ENCODE peak calls at places on chromosomes 2 and 18, in seven cellular contexts. V, E, U, O, I, N and S are unnamed samples.
A peak's percentile ranks its signal among the peaks of the same experiment; 100 is the strongest.

GRCh38 chr2:195049372-195050031 is 607.5 kb upstream of the SLC39A10 start:
- DNase-seq in V (no peak), E (no peak), U (no peak), O (no peak), I (no peak), N (no peak), S (no peak)

GRCh38 chr18:49875783-49876182 is 62.5 kb upstream of the ACAA2 start:
- DNase-seq in V (no peak), E (no peak), U (no peak), O (peak; percentile 45), I (no peak), N (no peak), S (no peak)

GRCh38 chr18:44437603-44438002 is 243.1 kb upstream of the SETBP1 start:
- DNase-seq in V (no peak), E (no peak), U (no peak), O (no peak), I (no peak), N (no peak), S (no peak)

GRCh38 chr2:383888-384287 is 96.0 kb upstream of the ALKAL2 start:
- DNase-seq in V (peak; percentile 27), E (no peak), U (no peak), O (no peak), I (no peak), N (no peak), S (no peak)

GRCh38 chr2:226661789-226662545 is 137.7 kb downstream of the IRS1 start:
- DNase-seq in V (peak; percentile 88), E (no peak), U (no peak), O (no peak), I (no peak), N (no peak), S (no peak)

GRCh38 chr2:55138546-55139288 is 88.5 kb upstream of the RTN4 start:
- DNase-seq in V (no peak), E (no peak), U (no peak), O (no peak), I (no peak), N (no peak), S (no peak)

GRCh38 chr2:105570757-105571156 is 171.9 kb upstream of the FHL2 start:
- DNase-seq in V (no peak), E (no peak), U (no peak), O (no peak), I (no peak), N (no peak), S (no peak)

GRCh38 chr2:84678214-84678613 is 161.9 kb downstream of the DNAH6 start:
- DNase-seq in V (no peak), E (no peak), U (no peak), O (no peak), I (no peak), N (no peak), S (no peak)

GRCh38 chr2:18413794-18414396 is 146.6 kb downstream of the RDH14 start:
- DNase-seq in V (peak; percentile 24), E (no peak), U (no peak), O (no peak), I (no peak), N (no peak), S (no peak)

GRCh38 chr2:196259507-196260481 is 88.4 kb upstream of the STK17B start:
- DNase-seq in V (no peak), E (peak; percentile 23), U (peak; percentile 69), O (no peak), I (no peak), N (no peak), S (no peak)

DNA sequence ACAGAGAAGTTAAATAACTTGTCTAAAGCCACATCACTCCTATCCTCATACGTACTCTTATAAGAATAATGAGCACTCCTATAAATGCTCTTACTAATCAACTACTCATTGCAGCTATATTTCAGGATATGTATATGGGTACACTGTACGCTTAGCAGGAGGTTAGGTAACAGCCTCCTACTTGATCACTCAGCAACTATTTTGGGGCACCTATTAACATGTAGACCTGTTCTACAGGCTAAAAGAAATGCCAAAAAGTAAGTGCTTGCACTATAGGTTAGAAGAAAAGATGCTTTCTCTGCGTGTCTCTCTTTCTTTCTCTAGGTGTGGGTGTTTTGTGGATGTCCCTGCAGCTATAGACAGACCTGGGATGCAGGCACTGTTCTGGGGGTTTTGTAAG is 83.1 kb downstream of the TMEM182 start:
- DNase-seq in V (no peak), E (no peak), U (no peak), O (no peak), I (no peak), N (no peak), S (no peak)
- TF ChIP-seq JUND in V (no peak), E (no peak), U (no peak), O (no peak), I (no peak), N (no peak), S (no peak)

DNA sequence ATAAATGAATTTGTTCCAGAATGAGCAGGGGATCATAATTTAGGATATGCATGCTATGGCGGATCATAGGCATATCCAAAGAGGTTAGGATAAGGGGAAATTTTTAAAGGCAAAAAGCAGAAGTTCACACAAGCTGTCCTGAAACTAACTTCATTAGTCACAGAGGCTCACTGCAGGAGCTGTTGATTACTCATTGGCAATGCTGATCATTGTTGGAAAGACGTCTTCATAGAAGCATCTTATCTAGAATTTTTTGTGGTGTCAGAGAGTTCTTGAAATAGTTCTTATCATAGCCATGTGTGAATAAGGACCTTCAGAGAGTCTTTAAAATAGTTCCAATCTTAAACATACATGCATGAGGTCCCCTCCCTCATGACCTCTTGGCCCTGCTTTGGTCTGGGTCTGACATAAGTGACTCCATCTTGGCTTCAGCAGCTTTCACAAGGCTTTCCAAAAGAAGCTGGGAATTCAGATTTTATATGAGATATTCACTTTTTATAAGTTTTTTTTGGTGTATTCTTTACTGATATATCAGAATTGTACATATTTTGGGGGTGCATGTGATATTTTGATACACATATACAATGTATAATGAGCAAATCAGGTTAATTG is 7.5 kb upstream of the CCDC195 start:
- DNase-seq in V (no peak), E (no peak), U (no peak), O (no peak), I (no peak), N (no peak), S (no peak)
- TF ChIP-seq JUND in V (no peak), E (no peak), U (no peak), O (no peak), I (no peak), N (no peak), S (no peak)

GRCh38 chr18:9817286-9817685 is 68.5 kb upstream of the TXNDC2 start:
- DNase-seq in V (no peak), E (no peak), U (no peak), O (no peak), I (no peak), N (no peak), S (no peak)

GRCh38 chr18:9811978-9812377 is 73.8 kb upstream of the TXNDC2 start:
- DNase-seq in V (no peak), E (no peak), U (no peak), O (no peak), I (no peak), N (no peak), S (no peak)

GRCh38 chr18:9817725-9818422 is 67.9 kb upstream of the TXNDC2 start:
- DNase-seq in V (no peak), E (no peak), U (no peak), O (no peak), I (no peak), N (no peak), S (no peak)

GRCh38 chr18:9810994-9811393 is 74.8 kb upstream of the TXNDC2 start:
- DNase-seq in V (no peak), E (no peak), U (no peak), O (no peak), I (no peak), N (no peak), S (no peak)

DNA sequence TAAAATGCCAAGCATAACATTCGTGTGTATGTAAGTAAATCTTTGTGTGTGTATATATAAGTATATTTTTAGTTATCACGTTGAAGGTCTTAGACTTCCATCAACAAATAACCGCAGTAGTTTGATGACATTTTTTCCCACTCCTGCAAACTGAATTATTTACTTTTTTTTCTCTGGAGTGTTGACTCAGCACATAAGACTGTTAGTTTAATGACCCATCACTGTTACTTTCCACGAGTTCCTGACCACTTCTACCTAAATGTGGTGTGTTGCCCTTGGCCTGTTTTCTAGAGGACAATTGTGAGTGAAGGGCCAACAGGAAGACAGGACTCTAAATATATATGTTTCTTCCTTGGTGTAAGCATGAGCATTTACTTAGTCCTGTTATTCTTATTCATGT is 71.3 kb upstream of the TXNDC2 start:
- DNase-seq in V (no peak), E (no peak), U (peak; percentile 75), O (no peak), I (no peak), N (no peak), S (no peak)
- TF ChIP-seq JUND in V (no peak), E (no peak), U (no peak), O (peak; percentile 49), I (no peak), N (no peak), S (no peak)

DNA sequence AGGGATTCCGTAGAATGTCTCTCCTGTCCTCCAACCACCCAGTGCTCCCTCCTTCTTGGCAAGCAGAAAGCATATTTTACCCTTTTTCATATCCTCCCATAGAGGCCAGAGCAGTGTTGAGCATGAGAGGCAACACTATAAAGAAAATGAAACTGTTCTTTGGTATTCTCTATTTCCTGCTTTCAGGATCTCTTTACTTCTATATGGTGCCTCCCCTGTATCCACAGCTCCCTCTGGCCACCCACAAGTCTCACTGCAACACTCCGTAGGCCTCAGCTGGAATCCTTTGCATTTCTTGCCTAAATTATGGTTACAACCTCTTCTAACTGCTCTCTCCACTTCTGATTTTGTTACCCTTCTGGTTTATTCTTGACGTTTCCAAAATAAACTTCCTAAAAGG is 74.9 kb upstream of the C2orf15 start:
- DNase-seq in V (peak; percentile 15), E (no peak), U (peak; percentile 64), O (peak; percentile 34), I (no peak), N (peak; percentile 64), S (peak; percentile 68)
- TF ChIP-seq JUND in V (no peak), E (no peak), U (no peak), O (no peak), I (no peak), N (no peak), S (no peak)

DNA sequence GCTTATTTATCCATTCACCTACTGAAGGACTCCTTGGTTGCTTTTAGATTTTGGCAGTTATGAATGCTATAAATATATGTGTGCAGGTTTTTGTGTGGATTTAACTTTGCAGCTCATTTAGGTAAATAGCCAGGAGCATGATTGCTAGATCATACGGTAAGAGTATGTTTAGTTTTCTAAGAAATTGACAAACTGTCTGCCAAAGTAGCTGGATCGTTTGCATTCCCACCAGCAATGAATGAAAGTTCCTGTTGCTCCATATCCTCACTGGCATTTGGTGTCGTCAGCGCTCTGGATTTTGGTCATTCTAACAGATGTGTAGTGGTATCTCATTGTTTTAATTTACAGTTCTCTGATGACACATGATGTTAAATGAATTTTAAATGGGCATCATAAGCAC is 8.7 kb upstream of the DIPK1C start:
- DNase-seq in V (no peak), E (no peak), U (no peak), O (no peak), I (no peak), N (no peak), S (peak; percentile 87)
- TF ChIP-seq JUND in V (no peak), E (no peak), U (no peak), O (no peak), I (no peak), N (no peak), S (peak; percentile 67)